ENCODE peak calls at places on chromosome 18, in five cellular contexts. W is astrocyte of the spinal cord, L is brain microvascular endothelial cell, M is esophagus squamous epithelium, F is transverse colon. O is an unnamed sample.

GRCh38 chr18:79637921-79638855 is 41.4 kb upstream of the CTDP1 start:
- DNase-seq in M (no peak), F (no peak), W (no peak), L (no peak), O (no peak)

GRCh38 chr18:76984193-76985155 is 148.1 kb downstream of the MBP start:
- DNase-seq in F (no peak), W (no peak), L (no peak), M (no peak), O (no peak)

GRCh38 chr18:30915336-30915988 is 127.1 kb downstream of the DSC3 start:
- DNase-seq in W (no peak), L (no peak), M (no peak), F (no peak), O (no peak)

GRCh38 chr18:62991389-62991788 is 276.0 kb downstream of the PHLPP1 start:
- DNase-seq in M (no peak), F (no peak), W (no peak), L (no peak), O (no peak)

GRCh38 chr18:49381267-49381865 is 79.1 kb downstream of the DYM start:
- DNase-seq in F (no peak), M (no peak), L (no peak), W (no peak), O (no peak)

GRCh38 chr18:45962866-45963265 is 4.3 kb downstream of the EPG5 start:
- DNase-seq in L (peak), M (no peak), F (no peak), W (peak), O (peak)

GRCh38 chr18:41266616-41267015 is 688.4 kb upstream of the PIK3C3 start:
- DNase-seq in L (peak), M (no peak), F (no peak), W (peak), O (no peak)

GRCh38 chr18:14092625-14093361 is 39.4 kb downstream of the ZNF519 start:
- DNase-seq in F (no peak), M (no peak), L (no peak), W (no peak), O (no peak)

GRCh38 chr18:63162271-63163014 is 157.1 kb downstream of the BCL2 start:
- DNase-seq in F (peak), W (no peak), M (peak), L (peak), O (no peak)

GRCh38 chr18:76459687-76460350 is 35.2 kb downstream of the ZNF516 start:
- DNase-seq in W (peak), L (peak), F (no peak), M (no peak), O (peak)

GRCh38 chr18:7467708-7468466 is 99.2 kb upstream of the PTPRM start:
- DNase-seq in F (no peak), W (no peak), L (peak), M (no peak), O (no peak)

GRCh38 chr18:78731423-78732032 is 248.1 kb upstream of the SALL3 start:
- DNase-seq in F (no peak), L (no peak), M (no peak), W (no peak), O (no peak)

GRCh38 chr18:25019946-25020345 is 332.0 kb downstream of the ZNF521 start:
- DNase-seq in M (no peak), F (no peak), L (no peak), W (no peak), O (no peak)

GRCh38 chr18:44803019-44803650 is 122.4 kb downstream of the SETBP1 start:
- DNase-seq in W (peak), L (peak), F (peak), M (no peak), O (no peak)

GRCh38 chr18:46321954-46322353 is 217.8 kb downstream of the HAUS1 start:
- DNase-seq in M (no peak), F (no peak), L (no peak), W (no peak), O (no peak)

GRCh38 chr18:59961086-59961485 is 61.3 kb downstream of the PMAIP1 start:
- DNase-seq in F (peak), M (no peak), W (no peak), L (no peak), O (no peak)

DNA sequence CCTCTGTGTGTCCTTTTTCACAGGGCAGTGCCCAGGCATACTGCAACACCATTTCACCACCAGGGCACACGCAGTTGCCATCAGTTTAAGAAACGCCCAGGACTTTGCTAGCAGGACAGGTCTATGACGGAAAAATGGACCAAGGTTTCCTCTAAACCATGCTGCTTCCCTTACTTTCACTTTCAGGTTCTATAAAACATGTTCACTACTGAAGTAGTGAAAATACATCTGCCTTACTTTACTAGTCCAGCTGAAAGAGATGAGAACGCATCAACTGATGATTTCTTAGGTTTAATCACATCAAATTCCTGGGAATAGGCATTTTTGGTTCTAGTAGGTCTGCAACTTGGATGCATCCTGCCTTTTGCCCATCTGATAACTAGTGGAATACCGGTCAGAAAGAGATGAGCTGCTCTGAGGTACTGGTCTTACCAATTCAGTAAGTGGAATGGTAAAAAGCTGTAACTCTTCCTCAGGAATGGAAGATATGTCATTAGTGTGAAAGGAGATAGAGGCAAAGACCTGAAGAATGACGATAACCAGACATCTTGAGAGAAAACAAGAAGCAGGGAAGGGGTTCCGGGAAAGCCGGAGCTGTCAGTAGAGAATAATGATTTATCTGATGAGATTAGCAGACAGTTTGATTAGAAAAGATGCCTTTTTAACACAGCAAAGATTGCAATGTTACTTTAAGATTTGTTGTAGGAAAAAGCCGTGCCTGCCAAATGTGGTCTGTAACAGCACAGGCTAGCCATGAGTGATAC is 110.3 kb downstream of the TCF4 start:
- DNase-seq in L (no peak), F (no peak), W (peak), M (no peak), O (peak)
- TF ChIP-seq CTCF in L (no peak), F (peak), W (peak), M (peak), O (peak)

GRCh38 chr18:66792466-66792865 is 188.6 kb upstream of the CDH19 start:
- DNase-seq in L (no peak), F (no peak), W (no peak), M (no peak), O (peak)

DNA sequence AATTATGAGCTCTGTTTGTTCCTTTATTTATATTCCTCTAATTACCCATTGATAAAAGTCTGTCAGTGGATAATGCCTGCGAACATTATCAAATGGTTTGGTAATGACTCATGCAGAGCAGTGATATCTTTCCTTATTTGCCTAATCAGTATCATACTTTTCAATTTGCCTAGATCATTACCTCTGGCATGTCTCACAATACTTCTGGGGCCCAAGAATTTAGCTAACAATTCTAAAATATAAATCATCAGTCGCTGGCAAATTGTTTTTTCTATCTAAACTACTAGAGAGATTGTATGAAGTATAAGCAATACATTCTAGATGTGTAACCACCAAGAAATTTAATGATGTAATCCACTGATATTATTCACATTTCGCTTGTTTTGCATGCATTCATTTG is 191.1 kb upstream of the CDH19 start:
- DNase-seq in M (no peak), W (peak), L (peak), F (no peak), O (no peak)
- H3K4me3 ChIP-seq in M (no peak), W (no peak), L (no peak), F (no peak), O (no peak)

DNA sequence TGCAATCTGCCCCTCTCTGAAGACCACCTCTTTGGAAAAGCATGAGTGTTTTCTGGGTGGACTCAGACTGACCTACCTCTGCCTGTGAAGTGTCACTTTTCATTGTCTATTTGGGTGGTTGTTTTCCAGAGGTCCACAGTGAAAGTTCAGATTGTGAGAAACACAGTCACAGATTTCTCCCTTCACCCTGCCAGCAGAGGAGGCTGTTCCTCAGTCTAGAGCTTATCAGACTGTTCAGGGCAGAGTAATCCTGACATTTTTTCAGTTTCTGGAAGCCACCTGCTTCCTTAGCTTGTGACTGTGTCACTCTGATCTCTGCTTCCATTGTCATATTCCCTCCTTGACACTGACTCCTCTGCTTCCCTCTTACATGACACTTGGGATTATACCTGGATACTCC is 55.4 kb upstream of the RMP24 start:
- DNase-seq in F (no peak), L (no peak), W (no peak), M (no peak), O (no peak)
- TF ChIP-seq CTCF in F (no peak), L (peak), W (peak), M (peak), O (peak)

DNA sequence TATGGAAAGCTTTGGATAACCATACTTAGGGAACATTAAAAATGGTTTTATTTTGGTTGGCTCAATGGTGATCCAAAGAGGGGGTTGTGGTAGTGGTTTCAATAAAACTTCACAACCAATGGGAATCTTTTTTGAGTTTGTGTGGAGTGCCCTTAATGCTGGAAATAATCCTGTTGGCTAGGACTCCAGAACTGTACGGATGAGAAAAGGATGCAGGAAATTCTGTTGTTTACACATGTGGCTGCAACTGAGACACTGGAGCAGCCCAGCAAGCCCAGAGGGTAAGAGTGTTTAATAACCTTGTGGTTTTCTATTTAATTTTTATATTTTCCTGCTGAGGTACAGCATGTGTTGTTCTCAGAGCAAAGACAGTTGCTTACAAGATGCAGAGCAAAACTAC is at the start of gene CCDC102B:
- DNase-seq in F (no peak), M (no peak), W (peak), L (peak), O (no peak)
- H3K4me3 ChIP-seq in F (no peak), M (no peak), W (peak), L (peak), O (no peak)

GRCh38 chr18:9549405-9549804 is 65.0 kb downstream of the PPP4R1 start:
- DNase-seq in F (no peak), W (no peak), L (no peak), M (no peak), O (no peak)
- TF ChIP-seq CTCF in F (no peak), W (peak), L (peak), M (no peak), O (peak)

GRCh38 chr18:70493461-70493860 is 204.6 kb downstream of the SOCS6 start:
- DNase-seq in F (no peak), L (no peak), M (no peak), W (no peak), O (no peak)

GRCh38 chr18:70489556-70489955 is 200.7 kb downstream of the SOCS6 start:
- DNase-seq in M (no peak), F (no peak), W (no peak), L (no peak), O (no peak)

GRCh38 chr18:70491734-70492348 is 203.0 kb downstream of the SOCS6 start:
- DNase-seq in M (no peak), W (peak), L (peak), F (peak), O (no peak)

GRCh38 chr18:70494524-70494923 is 205.7 kb downstream of the SOCS6 start:
- DNase-seq in F (no peak), L (no peak), M (no peak), W (no peak), O (no peak)

DNA sequence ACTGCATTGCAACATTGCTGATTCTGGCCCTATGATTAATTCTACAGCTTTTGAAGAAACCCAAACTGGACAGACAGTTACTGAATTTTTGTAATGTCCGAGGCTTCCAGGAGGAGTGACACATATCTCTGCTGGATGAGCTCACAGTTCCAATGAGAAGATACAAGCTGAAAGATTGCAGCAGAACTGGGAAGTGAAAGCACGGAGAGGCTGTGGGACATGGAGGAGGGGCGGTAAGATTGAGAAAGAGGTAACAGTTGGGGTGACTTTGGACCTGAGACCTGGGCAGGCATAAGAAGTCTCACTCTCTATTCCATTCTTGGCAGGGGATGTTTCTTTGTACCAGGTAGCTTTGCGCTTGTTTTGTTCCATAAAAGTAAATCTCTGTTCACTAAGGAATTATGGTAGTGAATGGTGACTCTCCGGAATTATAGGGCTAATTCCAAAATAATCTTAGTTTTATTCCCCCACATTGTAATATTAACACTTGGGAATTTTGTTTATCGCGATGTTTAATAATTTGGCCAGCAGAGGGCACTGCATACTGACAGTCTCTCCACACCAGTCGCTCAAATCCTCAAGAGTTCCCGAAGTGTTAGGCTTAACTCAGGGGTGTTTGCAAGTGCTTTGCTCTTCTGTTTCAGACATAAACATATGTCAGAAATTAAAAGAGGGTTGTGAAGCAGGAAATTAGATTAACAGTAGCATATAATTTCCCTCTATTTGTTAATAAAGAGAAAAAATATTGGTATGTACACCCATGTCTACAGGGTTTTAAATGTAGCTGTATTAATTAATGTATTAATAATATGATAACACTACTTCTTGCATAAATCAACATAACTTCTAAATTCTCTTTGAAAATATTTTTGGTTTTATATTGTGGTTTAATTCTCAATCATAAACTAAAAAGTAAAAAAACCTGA is 201.4 kb downstream of the SOCS6 start:
- DNase-seq in M (no peak), W (peak), L (peak), F (peak), O (peak)
- H3K4me3 ChIP-seq in M (no peak), W (no peak), L (peak), F (no peak), O (no peak)

GRCh38 chr18:11871501-11871900 is 20.3 kb downstream of the CHMP1B start:
- DNase-seq in F (no peak), W (no peak), M (no peak), L (no peak), O (no peak)

GRCh38 chr18:11873670-11874340 is 22.6 kb downstream of the CHMP1B start:
- DNase-seq in W (no peak), M (no peak), F (no peak), L (no peak), O (no peak)

GRCh38 chr18:11874676-11875075 is 23.5 kb downstream of the CHMP1B start:
- DNase-seq in W (no peak), L (no peak), F (no peak), M (no peak), O (no peak)

GRCh38 chr18:11868230-11868629 is 17.0 kb downstream of the CHMP1B start:
- DNase-seq in M (no peak), W (no peak), L (no peak), F (no peak), O (no peak)

DNA sequence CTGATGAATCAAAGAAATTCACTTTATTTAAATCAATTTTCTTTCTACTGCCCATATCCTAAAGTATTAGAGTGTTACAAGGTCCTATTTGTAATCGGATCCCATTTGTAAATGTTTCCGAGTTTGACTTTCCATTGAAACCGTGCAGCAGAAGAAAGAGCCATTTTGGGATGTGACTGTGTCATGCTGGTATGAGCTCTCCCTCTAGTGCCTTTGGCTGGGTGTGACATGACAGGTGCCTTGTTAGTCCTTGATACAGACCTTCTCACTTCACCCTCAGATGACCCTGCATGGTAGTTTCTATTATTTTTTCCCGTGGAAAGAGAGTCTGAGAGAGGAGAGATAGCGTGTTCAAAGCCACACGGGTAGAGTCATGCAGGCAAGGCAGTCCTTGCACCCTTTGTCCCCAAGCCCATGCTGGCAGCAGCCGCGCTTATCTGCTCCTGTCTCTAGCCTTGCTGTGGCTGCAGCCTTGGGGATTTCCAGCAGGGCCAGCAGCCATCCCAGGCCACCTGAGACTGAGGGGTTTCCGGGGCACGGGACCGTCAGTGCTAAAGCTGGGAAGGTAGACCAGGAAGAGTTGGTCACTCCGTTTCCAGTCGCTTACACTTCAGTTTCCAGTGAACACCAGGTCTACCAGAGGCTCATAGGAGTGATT is 21.4 kb downstream of the CHMP1B start:
- DNase-seq in L (no peak), F (no peak), W (peak), M (no peak), O (no peak)
- TF ChIP-seq CTCF in L (peak), F (peak), W (peak), M (peak), O (peak)

O was measured in kidney epithelial cell.